ENCODE peak calls at places on chromosome 15, in seven cellular contexts. F, O, B, Y, W, C and T are unnamed samples.

GRCh38 chr15:75531041-75531450 is 48.1 kb downstream of the PTPN9 start:
- DNase-seq in Y (peak; percentile 44), C (peak; percentile 16), O (no peak), B (peak; percentile 19), W (peak; percentile 57), F (no peak), T (no peak)

GRCh38 chr15:90545095-90545494 is 15.4 kb downstream of the CRTC3 start:
- DNase-seq in O (no peak), Y (no peak), B (no peak), W (no peak), C (no peak), F (no peak), T (no peak)

GRCh38 chr15:85588657-85589056 is 206.1 kb downstream of the KLHL25 start:
- DNase-seq in W (no peak), F (no peak), C (no peak), Y (peak; percentile 73), O (no peak), B (no peak), T (no peak)

GRCh38 chr15:33526532-33526931 is 215.8 kb downstream of the RYR3 start:
- DNase-seq in C (no peak), B (no peak), W (no peak), O (no peak), F (no peak), Y (no peak), T (peak; percentile 26)

GRCh38 chr15:52499506-52499905 is 29.2 kb downstream of the MYO5A start:
- DNase-seq in W (no peak), O (no peak), C (no peak), B (no peak), F (no peak), Y (no peak), T (no peak)

GRCh38 chr15:55267401-55268053 is 22.1 kb downstream of the RAB27A start:
- DNase-seq in B (no peak), Y (no peak), W (peak; percentile 30), O (peak; percentile 95), F (no peak), C (peak; percentile 87), T (no peak)

GRCh38 chr15:51130344-51130743 is 35.6 kb upstream of the TNFAIP8L3 start:
- DNase-seq in Y (no peak), B (no peak), C (no peak), O (no peak), W (no peak), F (no peak), T (no peak)

GRCh38 chr15:58842713-58843396 is 71.8 kb downstream of the MINDY2 start:
- DNase-seq in F (no peak), W (no peak), O (no peak), B (no peak), Y (no peak), C (no peak), T (no peak)

GRCh38 chr15:51093865-51094605 is 671 bp downstream of the TNFAIP8L3 start:
- DNase-seq in B (no peak), C (no peak), F (no peak), O (peak; percentile 75), W (no peak), Y (peak; percentile 32), T (no peak)

GRCh38 chr15:100224206-100225185 is 117.3 kb downstream of the ADAMTS17 start:
- DNase-seq in B (no peak), F (no peak), O (peak; percentile 31), Y (peak; percentile 79), W (no peak), C (peak; percentile 14), T (peak; percentile 29)

GRCh38 chr15:62900071-62900812 is 142.3 kb upstream of the TPM1 start:
- DNase-seq in W (no peak), Y (peak; percentile 88), B (no peak), C (no peak), O (no peak), F (no peak), T (peak; percentile 82)

GRCh38 chr15:31346367-31347066 is 19.9 kb downstream of the KLF13 start:
- DNase-seq in B (no peak), Y (no peak), F (no peak), W (no peak), O (peak; percentile 82), C (peak; percentile 68), T (no peak)

GRCh38 chr15:49855917-49856637 is 235.2 kb downstream of the DTWD1 start:
- DNase-seq in C (no peak), O (no peak), W (peak; percentile 12), B (no peak), F (no peak), Y (no peak), T (no peak)
- H3K4me1 ChIP-seq in C (no peaks in the 10 kb centered on the region), O (no peaks in the 10 kb centered on the region), W (no peaks in the 10 kb centered on the region), B (no peaks in the 10 kb centered on the region), F (no peaks in the 10 kb centered on the region), Y (peaks cover 6% of the 10 kb centered on the region), T (no peaks in the 10 kb centered on the region)

GRCh38 chr15:39704235-39704634 is 78.4 kb downstream of the FSIP1 start:
- DNase-seq in F (no peak), O (no peak), C (no peak), B (no peak), W (no peak), Y (no peak), T (no peak)
- H3K27ac ChIP-seq in F (no peak overlapping the region), O (no peak overlapping the region), C (no peak overlapping the region), B (no peak overlapping the region), W (no peak overlapping the region), Y (no peak overlapping the region), T (no peak overlapping the region)

DNA sequence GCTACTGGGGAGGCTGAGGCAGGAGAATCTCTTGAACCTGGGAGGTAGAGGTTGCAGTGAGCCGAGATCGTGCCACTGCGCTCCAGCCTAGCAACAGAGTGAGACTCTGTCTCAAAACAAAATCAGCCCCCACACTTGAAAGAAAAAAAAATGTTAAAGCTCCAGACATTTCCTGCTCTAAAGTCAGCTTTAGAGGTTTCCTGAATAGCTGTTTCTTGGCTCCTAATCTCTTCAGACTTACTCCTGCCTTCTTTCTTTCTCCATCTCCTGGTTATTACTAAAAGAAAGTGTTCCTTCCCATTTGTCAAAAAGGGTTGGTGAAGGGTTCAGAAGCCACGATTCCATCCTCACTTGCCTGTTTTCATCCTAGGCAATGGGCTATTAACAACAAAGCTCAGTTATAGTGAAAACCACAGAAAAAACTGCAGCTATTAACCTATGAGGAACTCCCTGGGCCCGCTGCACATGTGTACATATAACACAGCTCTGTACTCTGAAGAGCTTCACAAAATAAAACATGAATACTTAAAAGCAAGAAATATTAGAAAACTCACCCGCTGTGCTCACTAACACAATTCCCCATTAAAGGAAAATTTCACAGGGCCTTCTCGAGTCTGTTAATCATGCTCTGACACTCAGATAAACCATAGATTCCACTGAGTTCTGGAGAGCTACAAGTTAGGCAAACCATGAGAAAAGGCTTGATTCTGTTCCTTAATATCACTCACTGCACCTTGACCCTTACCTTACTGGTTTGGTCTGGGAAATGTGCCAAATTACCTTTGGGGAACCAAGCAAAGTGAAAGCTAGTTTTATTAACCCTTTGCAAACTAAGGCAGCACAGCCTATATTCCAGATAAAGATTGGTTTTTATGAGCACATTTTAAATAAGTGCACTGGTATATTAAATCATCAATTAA is 89.9 kb upstream of the TSPAN3 start:
- DNase-seq in F (no peak), O (no peak), W (no peak), Y (peak; percentile 43), C (peak; percentile 21), B (no peak), T (peak; percentile 81)
- H3K4me1 ChIP-seq in F (peaks cover 2% of the 10 kb centered on the region), O (peaks cover 24% of the 10 kb centered on the region), W (no peaks in the 10 kb centered on the region), Y (no peaks in the 10 kb centered on the region), C (peaks cover 7% of the 10 kb centered on the region), B (no peaks in the 10 kb centered on the region), T (peaks cover 30% of the 10 kb centered on the region)

DNA sequence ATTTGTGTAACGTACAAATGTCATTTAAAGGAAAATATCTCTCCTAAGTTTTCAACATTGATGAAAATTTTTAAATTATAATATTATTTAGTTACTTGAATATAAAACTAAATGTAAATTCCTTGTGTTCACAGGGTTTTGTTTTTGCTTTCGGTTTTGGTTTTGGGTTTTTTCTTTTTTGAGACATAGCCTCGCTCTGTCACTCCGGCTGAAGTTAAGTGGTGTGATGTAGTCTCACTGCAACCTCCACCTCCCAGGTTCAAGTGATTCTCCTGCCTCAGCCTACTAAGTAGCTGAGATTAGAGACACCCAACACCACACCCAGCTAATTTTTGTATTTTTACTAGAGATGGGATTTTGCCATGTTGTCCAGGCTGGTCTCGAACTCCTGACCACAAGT is 79.3 kb upstream of the TCF12 start:
- DNase-seq in W (no peak), F (no peak), B (no peak), O (no peak), Y (no peak), C (peak; percentile 35), T (no peak)
- H3K27ac ChIP-seq in W (no peak overlapping the region), F (no peak overlapping the region), B (no peak overlapping the region), O (no peak overlapping the region), Y (no peak overlapping the region), C (no peak overlapping the region), T (no peak overlapping the region)

DNA sequence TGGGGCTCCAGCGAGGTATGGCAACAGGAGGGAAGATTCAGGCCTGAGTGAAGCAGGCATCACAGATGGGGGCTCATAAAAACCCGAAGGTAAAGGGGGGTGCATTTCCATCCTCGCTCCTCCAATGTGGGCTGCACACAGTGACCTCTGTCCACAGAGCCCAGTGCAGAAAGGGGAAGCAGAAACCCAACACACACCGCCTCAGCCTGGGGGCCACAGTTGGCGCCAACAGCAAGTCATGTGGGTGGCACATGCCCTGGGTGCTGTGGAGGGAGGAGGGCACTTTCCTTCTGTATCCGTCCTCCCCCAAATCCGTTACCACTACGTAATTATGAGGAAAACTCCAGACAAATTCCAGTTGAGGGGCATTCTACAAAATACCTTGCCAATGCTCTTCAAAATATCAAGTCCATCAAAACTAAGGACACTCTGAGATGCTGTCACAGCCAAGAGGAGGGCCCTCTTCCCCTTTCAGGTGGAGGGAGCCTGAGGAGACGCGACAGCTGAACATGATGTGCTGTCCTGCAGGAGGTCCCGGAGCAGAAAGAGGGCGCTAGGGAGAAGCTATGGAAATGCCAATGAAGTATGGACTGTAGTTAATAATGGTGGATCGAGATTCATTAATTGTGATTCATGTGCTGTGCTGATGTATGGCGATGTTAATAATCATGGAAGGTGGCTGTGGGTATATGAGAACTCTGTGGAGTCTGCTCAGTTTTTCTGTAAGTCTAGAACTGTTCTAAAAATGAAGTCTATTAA is 16.4 kb downstream of the APBA2 start:
- DNase-seq in B (no peak), O (peak; percentile 50), C (no peak), Y (no peak), F (no peak), W (no peak), T (no peak)
- H3K4me1 ChIP-seq in B (no peaks in the 10 kb centered on the region), O (no peaks in the 10 kb centered on the region), C (no peaks in the 10 kb centered on the region), Y (no peaks in the 10 kb centered on the region), F (peaks cover 2% of the 10 kb centered on the region), W (no peaks in the 10 kb centered on the region), T (no peaks in the 10 kb centered on the region)

GRCh38 chr15:67117356-67117755 is 52.0 kb downstream of the SMAD3 start:
- DNase-seq in B (no peak), C (no peak), O (peak; percentile 69), F (no peak), W (no peak), Y (no peak), T (no peak)
- H3K27ac ChIP-seq in B (no peak overlapping the region), C (peak overlapping the region; percentile 98), O (peak overlapping the region; percentile 89), F (no peak overlapping the region), W (peak overlapping the region; percentile 92), Y (no peak overlapping the region), T (peak overlapping the region; percentile 60)

DNA sequence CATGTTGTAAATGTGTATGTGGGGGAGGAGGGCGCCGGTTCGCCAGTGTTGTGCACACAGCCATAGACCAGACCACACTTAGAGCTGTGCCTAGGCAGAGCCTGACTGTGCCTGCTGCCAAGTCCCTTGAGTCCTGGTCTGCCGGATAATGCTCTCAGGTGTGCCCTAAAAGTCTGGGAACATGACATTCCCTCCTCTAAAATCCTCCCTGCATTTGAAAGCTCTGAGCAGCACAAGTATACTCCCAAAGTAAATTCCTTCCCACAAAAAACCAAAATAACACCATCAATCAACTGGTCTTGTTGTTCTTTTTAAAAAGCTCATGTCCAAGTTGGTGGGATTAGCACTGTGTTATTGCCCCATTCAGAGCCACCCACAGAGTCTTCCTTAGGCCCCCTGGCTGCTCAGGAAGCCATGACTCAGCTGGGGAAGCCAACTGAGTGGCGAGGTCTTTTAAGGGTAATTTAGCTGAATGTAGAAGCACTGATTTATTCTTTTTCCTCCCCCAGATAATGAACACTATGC is 147.8 kb upstream of the MCTP2 start:
- DNase-seq in O (no peak), Y (no peak), B (no peak), F (no peak), C (no peak), W (no peak), T (no peak)
- H3K4me1 ChIP-seq in O (no peaks in the 10 kb centered on the region), Y (no peaks in the 10 kb centered on the region), B (no peaks in the 10 kb centered on the region), F (no peaks in the 10 kb centered on the region), C (no peaks in the 10 kb centered on the region), W (no peaks in the 10 kb centered on the region), T (no peaks in the 10 kb centered on the region)